ENCODE peak calls at places on chromosomes 16 and 17, in eight cellular contexts. H, V, W, Z, N, B, G and F are unnamed samples. For H3K9me3, the result is how much of the 10 kb centered on the place peaks cover.

GRCh38 chr16:50267151-50267631 is 840 bp downstream of the ADCY7 start:
- DNase-seq in G (peak), V (no peak), B (peak), Z (no peak), W (no peak), H (no peak), N (no peak), F (no peak)

GRCh38 chr17:17575360-17576251 is 15.9 kb downstream of the PEMT start:
- DNase-seq in W (no peak), V (no peak), B (peak), Z (no peak), N (no peak), H (no peak), G (no peak), F (no peak)

GRCh38 chr16:89044394-89045180 is 49.1 kb upstream of the ACSF3 start:
- DNase-seq in H (no peak), B (peak), Z (no peak), G (peak), V (no peak), W (no peak), N (peak), F (no peak)

GRCh38 chr17:40727447-40728231 is 24.1 kb upstream of the KRT24 start:
- DNase-seq in N (no peak), G (no peak), V (no peak), W (no peak), H (no peak), B (no peak), Z (peak), F (peak)

GRCh38 chr16:53040788-53041187 is 11.9 kb downstream of the CHD9NB start:
- DNase-seq in B (no peak), W (no peak), V (no peak), G (no peak), H (no peak), Z (no peak), N (no peak), F (no peak)

GRCh38 chr17:77375917-77376651 is 235.3 kb downstream of the SEC14L1 start:
- DNase-seq in B (peak), V (no peak), Z (no peak), N (no peak), W (no peak), H (peak), G (no peak), F (no peak)

GRCh38 chr16:57144027-57144426 is 41.8 kb downstream of the PSME3IP1 start:
- DNase-seq in B (peak), W (no peak), Z (no peak), G (no peak), N (no peak), V (no peak), H (no peak), F (no peak)

GRCh38 chr17:75900691-75901533 is 3.8 kb downstream of the MRPL38 start:
- DNase-seq in G (no peak), W (no peak), Z (no peak), V (no peak), H (no peak), N (no peak), B (peak), F (no peak)

GRCh38 chr16:58832496-58832895 is 98.4 kb upstream of the GOT2 start:
- DNase-seq in G (no peak), Z (no peak), H (no peak), V (no peak), W (no peak), N (no peak), B (no peak), F (no peak)

GRCh38 chr16:4115209-4115940 is 867 bp downstream of the ADCY9 start:
- DNase-seq in B (peak), Z (peak), N (peak), V (no peak), W (peak), G (peak), H (peak), F (peak)

GRCh38 chr16:50557046-50557445 is 8.8 kb downstream of the NKD1 start:
- DNase-seq in Z (no peak), V (no peak), G (no peak), H (no peak), W (no peak), N (no peak), B (no peak), F (no peak)

GRCh38 chr16:88920618-88921602 is 54.5 kb upstream of the PABPN1L start:
- DNase-seq in Z (peak), G (peak), H (no peak), N (peak), W (no peak), V (no peak), B (peak), F (no peak)

GRCh38 chr16:51239196-51239595 is 88.1 kb upstream of the SALL1 start:
- DNase-seq in B (no peak), Z (no peak), G (no peak), N (no peak), W (no peak), H (no peak), V (no peak), F (no peak)

GRCh38 chr17:57819273-57819672 is 30.6 kb downstream of the MRPS23 start:
- DNase-seq in B (no peak), Z (peak), N (no peak), V (no peak), W (no peak), H (no peak), G (no peak), F (no peak)

GRCh38 chr16:74315059-74315458 is 18.4 kb downstream of the PSMD7 start:
- DNase-seq in W (no peak), Z (no peak), G (no peak), N (no peak), B (no peak), H (no peak), V (no peak), F (no peak)

GRCh38 chr17:77729587-77729986 is 228.9 kb upstream of the TNRC6C start:
- DNase-seq in G (no peak), W (no peak), N (no peak), H (no peak), V (no peak), B (no peak), Z (no peak), F (no peak)

GRCh38 chr17:59190806-59191205 is 19.0 kb upstream of the SMG8 start:
- DNase-seq in V (no peak), Z (no peak), G (no peak), W (no peak), N (no peak), H (no peak), B (no peak), F (no peak)

GRCh38 chr17:50845260-50846147 is 10.1 kb downstream of the WFIKKN2 start:
- DNase-seq in G (no peak), W (no peak), V (no peak), B (no peak), Z (no peak), H (peak), N (no peak), F (peak)

GRCh38 chr17:1573932-1574696 is 11.5 kb upstream of the PITPNA start:
- DNase-seq in G (peak), N (peak), H (peak), V (peak), Z (peak), W (peak), B (peak), F (peak)

GRCh38 chr16:5078626-5079025 is 7.0 kb downstream of the ALG1 start:
- DNase-seq in B (no peak), G (no peak), H (no peak), V (no peak), N (no peak), Z (no peak), W (no peak), F (no peak)

GRCh38 chr17:2398655-2399571 is 1.9 kb downstream of the MNT start:
- DNase-seq in W (peak), Z (peak), N (peak), B (peak), H (peak), G (peak), V (no peak), F (peak)

GRCh38 chr16:85984947-85985451 is 86.0 kb downstream of the IRF8 start:
- DNase-seq in Z (no peak), H (no peak), G (peak), B (peak), W (no peak), V (no peak), N (no peak), F (no peak)

GRCh38 chr16:27225536-27226360 is 22.4 kb downstream of the KDM8 start:
- DNase-seq in H (no peak), N (no peak), W (no peak), G (peak), B (peak), V (no peak), Z (no peak), F (no peak)

DNA sequence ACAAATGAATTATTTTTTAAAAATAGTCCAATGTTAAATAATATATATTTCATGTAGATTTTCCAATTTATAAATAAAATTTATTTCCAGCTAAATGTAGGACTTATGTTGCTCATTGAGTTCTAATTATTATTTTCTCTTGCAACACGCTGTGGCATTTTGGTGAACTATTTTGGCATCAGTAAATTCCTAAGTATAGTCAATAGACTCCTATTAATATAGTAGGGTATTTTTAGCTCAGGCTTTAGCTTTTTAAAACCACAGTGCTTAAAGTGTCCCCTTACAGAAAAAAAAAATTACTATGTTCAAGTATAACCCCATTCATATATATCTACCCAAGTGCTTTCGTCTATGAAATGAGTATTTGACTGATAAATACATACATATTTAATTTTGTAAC is 919.2 kb upstream of the SOX9 start:
- DNase-seq in H (no peak), N (no peak), B (no peak), V (no peak), G (no peak), Z (no peak), W (no peak), F (no peak)
- H3K9me3 ChIP-seq in H (under half), N (under half), B (under half), V (under half), G (under half), Z (under half), W (under half), F (under half)

GRCh38 chr17:27471321-27472269 is 15.3 kb downstream of the KSR1 start:
- DNase-seq in B (no peak), H (no peak), Z (no peak), V (peak), G (no peak), W (peak), N (no peak), F (no peak)

GRCh38 chr17:27475070-27475673 is 18.9 kb downstream of the KSR1 start:
- DNase-seq in V (no peak), Z (peak), H (no peak), N (no peak), W (no peak), G (no peak), B (no peak), F (no peak)

GRCh38 chr17:27475981-27476895 is 20.0 kb downstream of the KSR1 start:
- DNase-seq in H (no peak), G (no peak), Z (no peak), N (no peak), B (no peak), V (no peak), W (no peak), F (no peak)

GRCh38 chr17:27473748-27474609 is 17.7 kb downstream of the KSR1 start:
- DNase-seq in W (no peak), G (peak), B (peak), H (peak), Z (peak), N (peak), V (no peak), F (no peak)

DNA sequence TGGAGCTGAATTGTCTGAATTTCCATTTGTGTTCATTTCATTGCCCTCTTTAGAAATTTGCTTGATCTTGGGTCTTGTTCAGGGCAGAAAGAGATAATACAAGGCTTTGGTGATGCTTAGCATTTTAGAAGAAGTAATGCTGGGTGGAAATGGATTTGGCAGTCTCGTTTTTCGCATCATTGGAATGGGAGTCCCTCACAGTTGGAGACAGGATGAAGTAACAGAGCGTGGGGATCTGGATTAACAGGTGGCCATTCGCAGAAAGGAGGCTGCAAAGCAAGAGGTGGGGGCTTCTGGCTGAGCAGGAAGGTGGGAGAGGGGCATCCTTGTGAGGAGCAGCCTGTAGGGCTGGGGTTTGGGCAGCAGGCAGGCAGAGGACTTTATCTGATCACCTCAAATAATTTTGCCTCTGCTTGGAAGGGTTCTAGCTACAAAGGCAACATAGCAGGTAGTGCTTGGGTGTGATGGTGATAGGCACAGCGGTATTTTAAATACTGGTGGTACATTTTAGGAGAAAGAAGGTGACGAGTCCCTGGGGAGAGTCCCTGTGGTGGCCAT is 17.0 kb downstream of the KSR1 start:
- DNase-seq in H (no peak), V (no peak), Z (no peak), N (no peak), B (no peak), G (no peak), W (no peak), F (no peak)
- H3K27ac ChIP-seq in H (no peak), V (no peak), Z (peak), N (peak), B (no peak), G (peak), W (peak), F (no peak)

DNA sequence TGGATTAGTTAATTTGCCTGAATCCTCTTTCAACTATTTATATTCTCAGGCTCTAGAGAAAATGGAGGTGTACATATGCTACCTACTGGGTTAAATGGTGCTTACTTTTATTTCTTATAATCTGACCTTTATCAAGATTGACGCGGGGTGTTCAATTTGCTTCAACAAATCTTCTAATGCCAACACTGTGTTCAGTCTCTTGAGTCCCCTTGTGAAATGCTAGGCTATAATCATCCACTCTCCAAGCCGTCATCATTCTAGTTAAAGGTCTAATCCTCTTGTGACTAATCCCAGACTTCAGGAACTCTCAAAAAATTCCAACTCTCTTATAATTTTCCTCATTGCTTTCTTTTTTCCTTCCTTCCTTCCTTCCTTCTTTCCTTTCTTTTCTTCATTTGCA is 1396.2 kb downstream of the CDH8 start:
- DNase-seq in N (no peak), B (no peak), W (no peak), V (no peak), H (peak), Z (no peak), G (no peak), F (no peak)
- H3K9me3 ChIP-seq in N (under half), B (under half), W (under half), V (under half), H (under half), Z (under half), G (under half), F (under half)

GRCh38 chr16:82819286-82819685 is 192.5 kb downstream of the CDH13 start:
- DNase-seq in W (no peak), G (no peak), Z (no peak), N (no peak), B (no peak), H (no peak), V (no peak), F (no peak)
- H3K27ac ChIP-seq in W (no peak), G (no peak), Z (no peak), N (no peak), B (no peak), H (no peak), V (no peak), F (no peak)

GRCh38 chr17:11269210-11269609 is 28.2 kb downstream of the SHISA6 start:
- DNase-seq in H (no peak), W (no peak), N (no peak), Z (no peak), G (no peak), B (no peak), V (no peak), F (no peak)

GRCh38 chr17:11264183-11264871 is 23.3 kb downstream of the SHISA6 start:
- DNase-seq in V (peak), G (no peak), N (no peak), H (no peak), W (peak), B (no peak), Z (no peak), F (no peak)

GRCh38 chr17:11273596-11273995 is 32.6 kb downstream of the SHISA6 start:
- DNase-seq in V (no peak), B (no peak), N (no peak), G (no peak), W (no peak), Z (no peak), H (no peak), F (no peak)

GRCh38 chr17:11272191-11272590 is 31.2 kb downstream of the SHISA6 start:
- DNase-seq in V (no peak), W (no peak), H (no peak), N (no peak), G (no peak), Z (no peak), B (no peak), F (no peak)

GRCh38 chr17:11268176-11268575 is 27.2 kb downstream of the SHISA6 start:
- DNase-seq in N (no peak), Z (no peak), W (no peak), V (no peak), B (no peak), G (no peak), H (no peak), F (no peak)
- H3K9me3 ChIP-seq in N (under half), Z (under half), W (under half), V (under half), B (under half), G (under half), H (under half), F (under half)